ENCODE peak calls at places on chromosomes 16 and 17, in nine cellular contexts. One of them, this sample, is unnamed.

GRCh38 chr17:81931557-81932332 is 4.2 kb upstream of the MAFG start:
- DNase-seq in Kasumi-1: no peak
- DNase-seq in head of caudate nucleus: no peak
- DNase-seq in stomach: no peak
- DNase-seq in T-helper 2 cell: no peak
- DNase-seq in stimulated activated CD8-positive, alpha-beta memory T cell treated with anti-CD3 and anti-CD28 coated beads, Interleukin-7, amount 100 ng/mL, for 1 hour: no peak
- DNase-seq in heart left ventricle: no peak
- DNase-seq in NCI-H460: no peak
- DNase-seq in amniotic stem cell: no peak
- DNase-seq in this sample: no peak

GRCh38 chr17:28421775-28422305 is 15.8 kb upstream of the SLC46A1 start:
- DNase-seq in Kasumi-1: no peak
- DNase-seq in head of caudate nucleus: no peak
- DNase-seq in stomach: no peak
- DNase-seq in T-helper 2 cell: no peak
- DNase-seq in stimulated activated CD8-positive, alpha-beta memory T cell treated with anti-CD3 and anti-CD28 coated beads, Interleukin-7, amount 100 ng/mL, for 1 hour: no peak
- DNase-seq in heart left ventricle: no peak
- DNase-seq in NCI-H460: no peak
- DNase-seq in amniotic stem cell: no peak
- DNase-seq in this sample: no peak

GRCh38 chr17:78664476-78665384 is 87.5 kb upstream of the DNAH17 start:
- DNase-seq in Kasumi-1: no peak
- DNase-seq in head of caudate nucleus: peak
- DNase-seq in stomach: no peak
- DNase-seq in T-helper 2 cell: no peak
- DNase-seq in stimulated activated CD8-positive, alpha-beta memory T cell treated with anti-CD3 and anti-CD28 coated beads, Interleukin-7, amount 100 ng/mL, for 1 hour: no peak
- DNase-seq in heart left ventricle: no peak
- DNase-seq in NCI-H460: no peak
- DNase-seq in amniotic stem cell: no peak
- DNase-seq in this sample: no peak

GRCh38 chr16:84072014-84072413 is 29.4 kb upstream of the SLC38A8 start:
- DNase-seq in Kasumi-1: no peak
- DNase-seq in head of caudate nucleus: no peak
- DNase-seq in stomach: no peak
- DNase-seq in T-helper 2 cell: no peak
- DNase-seq in stimulated activated CD8-positive, alpha-beta memory T cell treated with anti-CD3 and anti-CD28 coated beads, Interleukin-7, amount 100 ng/mL, for 1 hour: no peak
- DNase-seq in heart left ventricle: no peak
- DNase-seq in NCI-H460: no peak
- DNase-seq in amniotic stem cell: no peak
- DNase-seq in this sample: no peak

GRCh38 chr17:80421381-80422090 is 6.6 kb downstream of the ENDOV start:
- DNase-seq in Kasumi-1: no peak
- DNase-seq in head of caudate nucleus: no peak
- DNase-seq in stomach: no peak
- DNase-seq in T-helper 2 cell: no peak
- DNase-seq in stimulated activated CD8-positive, alpha-beta memory T cell treated with anti-CD3 and anti-CD28 coated beads, Interleukin-7, amount 100 ng/mL, for 1 hour: no peak
- DNase-seq in heart left ventricle: no peak
- DNase-seq in NCI-H460: no peak
- DNase-seq in amniotic stem cell: no peak
- DNase-seq in this sample: no peak

GRCh38 chr17:29342148-29342765 is 47.9 kb upstream of the TAOK1 start:
- DNase-seq in Kasumi-1: no peak
- DNase-seq in head of caudate nucleus: no peak
- DNase-seq in stomach: no peak
- DNase-seq in T-helper 2 cell: no peak
- DNase-seq in stimulated activated CD8-positive, alpha-beta memory T cell treated with anti-CD3 and anti-CD28 coated beads, Interleukin-7, amount 100 ng/mL, for 1 hour: no peak
- DNase-seq in heart left ventricle: no peak
- DNase-seq in NCI-H460: no peak
- DNase-seq in amniotic stem cell: no peak
- DNase-seq in this sample: no peak

GRCh38 chr16:81319221-81319912 is 4.6 kb downstream of the GAN start:
- DNase-seq in Kasumi-1: no peak
- DNase-seq in head of caudate nucleus: no peak
- DNase-seq in stomach: no peak
- DNase-seq in T-helper 2 cell: no peak
- DNase-seq in stimulated activated CD8-positive, alpha-beta memory T cell treated with anti-CD3 and anti-CD28 coated beads, Interleukin-7, amount 100 ng/mL, for 1 hour: no peak
- DNase-seq in heart left ventricle: no peak
- DNase-seq in NCI-H460: no peak
- DNase-seq in amniotic stem cell: peak
- DNase-seq in this sample: no peak

GRCh38 chr17:7862692-7863437 is 5.1 kb downstream of the CYB5D1 start:
- DNase-seq in Kasumi-1: no peak
- DNase-seq in head of caudate nucleus: peak
- DNase-seq in stomach: no peak
- DNase-seq in T-helper 2 cell: no peak
- DNase-seq in stimulated activated CD8-positive, alpha-beta memory T cell treated with anti-CD3 and anti-CD28 coated beads, Interleukin-7, amount 100 ng/mL, for 1 hour: no peak
- DNase-seq in heart left ventricle: no peak
- DNase-seq in NCI-H460: no peak
- DNase-seq in amniotic stem cell: no peak
- DNase-seq in this sample: no peak

GRCh38 chr17:9729034-9729650 is 62.2 kb downstream of the DHRS7C start:
- DNase-seq in Kasumi-1: peak
- DNase-seq in head of caudate nucleus: no peak
- DNase-seq in stomach: no peak
- DNase-seq in T-helper 2 cell: no peak
- DNase-seq in stimulated activated CD8-positive, alpha-beta memory T cell treated with anti-CD3 and anti-CD28 coated beads, Interleukin-7, amount 100 ng/mL, for 1 hour: no peak
- DNase-seq in heart left ventricle: no peak
- DNase-seq in NCI-H460: peak
- DNase-seq in amniotic stem cell: no peak
- DNase-seq in this sample: no peak

GRCh38 chr17:74430706-74431567 is 951 bp upstream of the GPRC5C start:
- DNase-seq in Kasumi-1: peak
- DNase-seq in head of caudate nucleus: peak
- DNase-seq in stomach: peak
- DNase-seq in T-helper 2 cell: no peak
- DNase-seq in stimulated activated CD8-positive, alpha-beta memory T cell treated with anti-CD3 and anti-CD28 coated beads, Interleukin-7, amount 100 ng/mL, for 1 hour: no peak
- DNase-seq in heart left ventricle: peak
- DNase-seq in NCI-H460: peak
- DNase-seq in amniotic stem cell: no peak
- DNase-seq in this sample: no peak

GRCh38 chr16:57606847-57607501 is 21.5 kb upstream of the ADGRG1 start:
- DNase-seq in Kasumi-1: no peak
- DNase-seq in head of caudate nucleus: no peak
- DNase-seq in stomach: peak
- DNase-seq in T-helper 2 cell: no peak
- DNase-seq in stimulated activated CD8-positive, alpha-beta memory T cell treated with anti-CD3 and anti-CD28 coated beads, Interleukin-7, amount 100 ng/mL, for 1 hour: no peak
- DNase-seq in heart left ventricle: no peak
- DNase-seq in NCI-H460: no peak
- DNase-seq in amniotic stem cell: no peak
- DNase-seq in this sample: no peak

GRCh38 chr17:82791532-82791931 is 39.7 kb downstream of the TBCD start:
- DNase-seq in Kasumi-1: no peak
- DNase-seq in head of caudate nucleus: no peak
- DNase-seq in stomach: no peak
- DNase-seq in T-helper 2 cell: no peak
- DNase-seq in stimulated activated CD8-positive, alpha-beta memory T cell treated with anti-CD3 and anti-CD28 coated beads, Interleukin-7, amount 100 ng/mL, for 1 hour: no peak
- DNase-seq in heart left ventricle: no peak
- DNase-seq in NCI-H460: no peak
- DNase-seq in amniotic stem cell: peak
- DNase-seq in this sample: no peak

GRCh38 chr16:5551909-5552308 is 454.3 kb upstream of the EEF2KMT start:
- DNase-seq in Kasumi-1: no peak
- DNase-seq in head of caudate nucleus: no peak
- DNase-seq in stomach: no peak
- DNase-seq in T-helper 2 cell: no peak
- DNase-seq in stimulated activated CD8-positive, alpha-beta memory T cell treated with anti-CD3 and anti-CD28 coated beads, Interleukin-7, amount 100 ng/mL, for 1 hour: no peak
- DNase-seq in heart left ventricle: no peak
- DNase-seq in NCI-H460: no peak
- DNase-seq in amniotic stem cell: no peak
- DNase-seq in this sample: no peak

GRCh38 chr16:81174644-81175324 is 63.7 kb upstream of the BCO1 start:
- DNase-seq in Kasumi-1: no peak
- DNase-seq in head of caudate nucleus: no peak
- DNase-seq in stomach: no peak
- DNase-seq in T-helper 2 cell: no peak
- DNase-seq in stimulated activated CD8-positive, alpha-beta memory T cell treated with anti-CD3 and anti-CD28 coated beads, Interleukin-7, amount 100 ng/mL, for 1 hour: no peak
- DNase-seq in heart left ventricle: no peak
- DNase-seq in NCI-H460: no peak
- DNase-seq in amniotic stem cell: no peak
- DNase-seq in this sample: no peak

GRCh38 chr16:4372578-4373355 is 1.1 kb downstream of the VASN start:
- DNase-seq in Kasumi-1: no peak
- DNase-seq in head of caudate nucleus: no peak
- DNase-seq in stomach: peak
- DNase-seq in T-helper 2 cell: no peak
- DNase-seq in stimulated activated CD8-positive, alpha-beta memory T cell treated with anti-CD3 and anti-CD28 coated beads, Interleukin-7, amount 100 ng/mL, for 1 hour: no peak
- DNase-seq in heart left ventricle: no peak
- DNase-seq in NCI-H460: peak
- DNase-seq in amniotic stem cell: no peak
- DNase-seq in this sample: no peak

GRCh38 chr17:38743556-38744171 is 4.5 kb downstream of the PCGF2 start:
- DNase-seq in Kasumi-1: no peak
- DNase-seq in head of caudate nucleus: peak
- DNase-seq in stomach: no peak
- DNase-seq in T-helper 2 cell: no peak
- DNase-seq in stimulated activated CD8-positive, alpha-beta memory T cell treated with anti-CD3 and anti-CD28 coated beads, Interleukin-7, amount 100 ng/mL, for 1 hour: no peak
- DNase-seq in heart left ventricle: no peak
- DNase-seq in NCI-H460: no peak
- DNase-seq in amniotic stem cell: no peak
- DNase-seq in this sample: no peak

GRCh38 chr17:83177611-83178532 is 98.5 kb downstream of the METRNL start:
- DNase-seq in Kasumi-1: no peak
- DNase-seq in head of caudate nucleus: peak
- DNase-seq in stomach: no peak
- DNase-seq in T-helper 2 cell: peak
- DNase-seq in stimulated activated CD8-positive, alpha-beta memory T cell treated with anti-CD3 and anti-CD28 coated beads, Interleukin-7, amount 100 ng/mL, for 1 hour: no peak
- DNase-seq in heart left ventricle: no peak
- DNase-seq in NCI-H460: no peak
- DNase-seq in amniotic stem cell: no peak
- DNase-seq in this sample: no peak

This sample was measured in substantia nigra.